ENCODE peak calls at places on chromosomes 1 and 21, in ten cellular contexts. I is colonic mucosa, W is ovary, G is left ventricle myocardium inferior, V is fibroblast of mammary gland, B is A549, P is fibroblast of pulmonary artery, M is foreskin fibroblast, J is lower lobe of right lung, F is spleen. C is an unnamed sample.

GRCh38 chr1:46413596-46413985 is 19.5 kb downstream of the FAAH start:
- DNase-seq in I (no peak), W (no peak), G (no peak), V (no peak), B (no peak), P (no peak), M (peak; percentile 31), J (peak; percentile 36), F (no peak), C (no peak)

GRCh38 chr1:223228201-223228600 is 85.2 kb upstream of the TLR5 start:
- DNase-seq in I (no peak), W (no peak), G (no peak), V (no peak), B (no peak), P (no peak), M (no peak), J (no peak), F (no peak), C (no peak)

GRCh38 chr1:172699111-172699510 is 40.2 kb downstream of the FASLG start:
- DNase-seq in I (peak; percentile 23), W (no peak), G (no peak), V (peak; percentile 30), B (no peak), P (peak; percentile 68), M (no peak), J (no peak), F (peak; percentile 74), C (peak; percentile 96)

GRCh38 chr1:32327204-32327603 is 8.8 kb downstream of the MARCKSL1 start:
- DNase-seq in I (no peak), W (no peak), G (no peak), V (no peak), B (no peak), P (no peak), M (no peak), J (no peak), F (no peak), C (no peak)

GRCh38 chr1:206634365-206635079 is 814 bp upstream of the DYRK3 start:
- DNase-seq in I (peak; percentile 97), W (peak; percentile 96), G (peak; percentile 94), V (peak; percentile 95), B (peak; percentile 90), P (peak; percentile 93), M (peak; percentile 97), J (peak; percentile 96), F (peak; percentile 95), C (peak; percentile 100)

GRCh38 chr1:91569411-91570104 is 68.9 kb downstream of the CDC7 start:
- DNase-seq in I (peak; percentile 76), W (peak; percentile 52), G (peak; percentile 86), V (peak; percentile 98), B (peak; percentile 46), P (peak; percentile 86), M (peak; percentile 99), J (peak; percentile 73), F (no peak), C (peak; percentile 85)

GRCh38 chr1:222084996-222085395 is 343.1 kb upstream of the DUSP10 start:
- DNase-seq in I (no peak), W (no peak), G (no peak), V (peak; percentile 91), B (no peak), P (peak; percentile 91), M (peak; percentile 71), J (no peak), F (no peak), C (no peak)

GRCh38 chr1:32138965-32139364 is 31.1 kb downstream of the KPNA6 start:
- DNase-seq in I (no peak), W (no peak), G (no peak), V (peak; percentile 41), B (peak; percentile 21), P (peak; percentile 41), M (peak; percentile 49), J (no peak), F (no peak), C (peak; percentile 91)

GRCh38 chr1:178768423-178768822 is 43.4 kb downstream of the RALGPS2 start:
- DNase-seq in I (no peak), W (no peak), G (no peak), V (peak; percentile 53), B (peak; percentile 32), P (peak; percentile 50), M (peak; percentile 38), J (no peak), F (no peak), C (peak; percentile 54)

GRCh38 chr1:203380395-203381150 is 29.7 kb upstream of the FMOD start:
- DNase-seq in I (no peak), W (no peak), G (no peak), V (no peak), B (no peak), P (no peak), M (no peak), J (no peak), F (no peak), C (no peak)

GRCh38 chr1:164602142-164602429 is 43.1 kb downstream of the PBX1 start:
- DNase-seq in I (peak; percentile 86), W (no peak), G (no peak), V (no peak), B (no peak), P (no peak), M (no peak), J (peak; percentile 65), F (no peak), C (peak; percentile 94)
- H3K4me3 ChIP-seq in I (no peak overlapping the region), W (no peak overlapping the region), G (peak overlapping the region; percentile 40), V (no peak overlapping the region), B (no peak overlapping the region), P (no peak overlapping the region), M (peak overlapping the region; percentile 2), J (peak overlapping the region; percentile 21), F (no peak overlapping the region), C (peak overlapping the region; percentile 37)

GRCh38 chr1:101308935-101309333 is 72.1 kb downstream of the S1PR1 start:
- DNase-seq in I (no peak), W (no peak), G (no peak), V (no peak), B (no peak), P (no peak), M (no peak), J (no peak), F (no peak), C (no peak)

GRCh38 chr1:101310484-101310883 is 73.7 kb downstream of the S1PR1 start:
- DNase-seq in I (no peak), W (no peak), G (no peak), V (no peak), B (no peak), P (no peak), M (no peak), J (no peak), F (no peak), C (no peak)

GRCh38 chr1:101311146-101311892 is 74.5 kb downstream of the S1PR1 start:
- DNase-seq in I (no peak), W (no peak), G (no peak), V (no peak), B (no peak), P (no peak), M (no peak), J (no peak), F (no peak), C (no peak)

GRCh38 chr1:101309334-101310221 is 72.8 kb downstream of the S1PR1 start:
- DNase-seq in I (peak; percentile 34), W (peak; percentile 56), G (peak; percentile 25), V (peak; percentile 53), B (peak; percentile 12), P (peak; percentile 67), M (peak; percentile 80), J (peak; percentile 72), F (peak; percentile 94), C (peak; percentile 57)

DNA sequence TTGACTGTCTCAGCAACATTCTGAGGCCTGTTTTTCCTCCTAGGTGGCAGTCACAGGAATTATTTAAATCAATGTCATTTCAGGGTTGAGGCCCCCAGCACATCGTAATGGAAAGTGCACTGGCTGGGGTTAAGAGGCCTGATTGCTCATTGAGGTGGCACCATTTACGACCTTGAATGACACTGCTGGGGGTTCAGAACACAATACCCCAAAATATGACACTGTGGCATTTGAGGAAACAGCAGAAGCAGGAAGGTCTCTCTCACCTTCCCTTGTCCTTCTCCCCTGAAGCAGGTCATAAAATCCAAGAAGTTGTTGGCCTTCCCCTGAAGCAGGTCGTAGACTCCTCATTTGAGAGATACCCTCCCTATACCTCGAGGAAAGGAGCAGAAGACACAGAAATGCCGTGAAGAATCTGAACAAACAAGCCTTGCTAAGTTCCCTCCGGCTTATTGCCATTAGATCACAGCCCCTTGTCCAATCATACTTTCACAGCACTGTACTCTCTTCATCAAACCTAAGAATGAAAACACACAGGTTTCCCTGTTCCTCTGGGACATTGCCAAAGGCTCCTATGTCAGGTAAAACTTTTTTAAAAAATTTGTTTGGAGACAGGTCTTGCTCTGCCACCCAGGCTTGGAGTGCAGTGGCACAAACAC is 71.3 kb downstream of the S1PR1 start:
- DNase-seq in I (no peak), W (no peak), G (no peak), V (no peak), B (no peak), P (no peak), M (no peak), J (no peak), F (no peak), C (no peak)
- TF ChIP-seq CTCF in I (no peak), W (no peak), G (no peak), V (no peak), B (no peak), P (no peak), M (no peak), J (no peak), F (no peak), C (no peak)

DNA sequence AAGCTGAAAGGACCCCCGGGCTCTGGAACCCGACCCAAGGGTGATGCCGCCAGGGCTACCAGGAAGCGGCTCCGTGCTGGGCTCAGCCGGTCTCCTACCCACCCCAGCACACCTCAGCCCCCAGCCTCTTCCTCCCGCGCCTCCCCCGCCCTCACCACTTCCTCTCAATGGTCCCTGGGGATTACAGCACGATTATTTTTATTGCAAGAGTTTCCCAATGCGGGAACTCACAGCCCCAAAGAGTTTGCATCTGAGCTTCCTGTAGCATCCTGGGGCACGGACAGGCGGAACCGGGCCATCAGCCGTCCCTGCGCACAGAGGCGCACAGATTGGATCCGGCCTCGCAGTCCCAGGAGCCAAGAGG is 8.7 kb upstream of the SLX9 start:
- DNase-seq in I (no peak), W (no peak), G (peak; percentile 36), V (peak; percentile 56), B (no peak), P (peak; percentile 64), M (peak; percentile 59), J (peak; percentile 66), F (peak; percentile 94), C (peak; percentile 77)
- H3K4me3 ChIP-seq in I (peak overlapping the region; percentile 44), W (no peak overlapping the region), G (peak overlapping the region; percentile 66), V (no peak overlapping the region), B (no peak overlapping the region), P (no peak overlapping the region), M (no peak overlapping the region), J (peak overlapping the region; percentile 55), F (peak overlapping the region; percentile 65), C (peak overlapping the region; percentile 77)

DNA sequence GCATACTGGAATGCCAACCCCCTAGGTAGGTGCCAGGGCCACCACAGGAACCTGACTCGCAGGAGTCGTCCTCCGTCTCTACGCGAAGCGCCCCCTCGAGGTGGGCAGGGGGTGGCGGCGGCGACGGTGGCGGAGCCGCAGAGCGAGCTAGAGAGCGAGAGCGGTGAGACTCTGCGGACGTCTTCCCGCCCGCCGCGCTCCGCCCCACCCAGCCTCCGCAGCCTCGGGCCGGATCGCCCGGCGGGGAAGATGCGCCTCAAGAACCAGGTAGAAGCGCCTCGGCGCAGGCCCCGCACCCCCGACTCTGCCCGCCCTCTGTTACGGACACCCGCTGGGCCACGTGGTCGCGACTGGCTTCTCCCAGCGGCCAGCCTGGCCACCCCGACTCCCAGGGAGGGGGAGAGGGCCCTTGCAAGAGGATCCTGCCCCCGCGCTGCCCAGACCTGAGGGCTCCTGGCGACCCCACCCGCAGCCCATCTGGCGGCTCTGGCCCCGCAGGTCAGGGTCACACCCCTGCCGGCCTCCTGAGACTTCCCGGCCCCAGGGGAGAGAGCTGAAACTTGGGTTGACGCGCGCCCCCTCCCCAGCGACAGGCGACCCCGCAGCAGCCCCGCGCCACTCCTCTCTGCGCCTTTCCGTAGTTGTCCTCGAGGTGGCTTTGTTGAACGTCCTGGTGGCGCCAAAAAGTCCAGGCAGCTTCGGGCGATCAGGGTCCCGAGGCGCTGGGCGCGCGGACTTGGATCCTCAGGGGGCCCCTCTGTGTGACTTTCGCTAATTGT is 24.4 kb upstream of the AGBL4 start:
- DNase-seq in I (peak; percentile 30), W (no peak), G (no peak), V (no peak), B (peak; percentile 19), P (no peak), M (no peak), J (no peak), F (peak; percentile 69), C (no peak)
- TF ChIP-seq CTCF in I (no peak), W (no peak), G (peak; percentile 40), V (no peak), B (peak; percentile 12), P (no peak), M (no peak), J (peak; percentile 14), F (no peak), C (no peak)

C was measured in PC-3.